ENCODE peak calls at places on chromosomes 13 and 19, in eight cellular contexts. E, Q, H, L, D, C, U and F are unnamed samples.

GRCh38 chr13:40586886-40587285 is 79.6 kb downstream of the FOXO1 start:
- DNase-seq in E (no peak), Q (no peak), H (no peak), L (no peak), D (no peak), C (no peak), U (no peak), F (no peak)

GRCh38 chr13:111006508-111007031 is 91.7 kb upstream of the ANKRD10 start:
- DNase-seq in E (peak), Q (peak), H (peak), L (peak), D (peak), C (peak), U (no peak), F (no peak)

GRCh38 chr19:51098366-51099069 is 9.7 kb downstream of the CTU1 start:
- DNase-seq in E (no peak), Q (peak), H (no peak), L (no peak), D (no peak), C (no peak), U (no peak), F (no peak)

GRCh38 chr13:60509601-60510386 is 112.8 kb downstream of the TDRD3 start:
- DNase-seq in E (no peak), Q (no peak), H (peak), L (no peak), D (no peak), C (no peak), U (no peak), F (no peak)

GRCh38 chr19:36046443-36047050 is 7.5 kb downstream of the THAP8 start:
- DNase-seq in E (no peak), Q (no peak), H (no peak), L (no peak), D (no peak), C (no peak), U (no peak), F (no peak)

GRCh38 chr13:47459512-47459911 is 541.6 kb downstream of the SUCLA2 start:
- DNase-seq in E (no peak), Q (peak), H (peak), L (no peak), D (no peak), C (no peak), U (peak), F (no peak)

GRCh38 chr13:109331898-109332297 is 454.5 kb downstream of the IRS2 start:
- DNase-seq in E (no peak), Q (no peak), H (peak), L (no peak), D (no peak), C (no peak), U (no peak), F (no peak)

GRCh38 chr13:99909836-99910619 is 61.5 kb downstream of the ZIC5 start:
- DNase-seq in E (no peak), Q (peak), H (no peak), L (no peak), D (no peak), C (no peak), U (no peak), F (no peak)

GRCh38 chr13:108922108-108922507 is 292.7 kb downstream of the MYO16 start:
- DNase-seq in E (no peak), Q (no peak), H (no peak), L (no peak), D (no peak), C (no peak), U (no peak), F (no peak)

GRCh38 chr13:20492641-20493040 is 33.0 kb downstream of the CRYL1 start:
- DNase-seq in E (peak), Q (peak), H (peak), L (no peak), D (no peak), C (peak), U (peak), F (no peak)

GRCh38 chr13:19159761-19160420 is 21.7 kb downstream of the TUBA3C start:
- DNase-seq in E (no peak), Q (no peak), H (no peak), L (no peak), D (no peak), C (no peak), U (no peak), F (no peak)

GRCh38 chr13:25699056-25699455 is 327.3 kb downstream of the ATP8A2 start:
- DNase-seq in E (peak), Q (no peak), H (no peak), L (no peak), D (no peak), C (no peak), U (no peak), F (no peak)

GRCh38 chr13:84651288-84651687 is 769.0 kb upstream of the SLITRK1 start:
- DNase-seq in E (no peak), Q (no peak), H (peak), L (no peak), D (no peak), C (no peak), U (no peak), F (no peak)

GRCh38 chr19:19405919-19406877 is 723 bp downstream of the GATAD2A start:
- DNase-seq in E (peak), Q (peak), H (peak), L (no peak), D (peak), C (peak), U (peak), F (no peak)

GRCh38 chr19:15129856-15130580 is 22.8 kb downstream of the SYDE1 start:
- DNase-seq in E (no peak), Q (no peak), H (no peak), L (no peak), D (no peak), C (no peak), U (no peak), F (no peak)

GRCh38 chr19:54646331-54646841 is 16.1 kb downstream of the LILRB1 start:
- DNase-seq in E (no peak), Q (peak), H (no peak), L (no peak), D (no peak), C (no peak), U (no peak), F (no peak)

GRCh38 chr19:45050036-45050435 is 11.2 kb downstream of the CLASRP start:
- DNase-seq in E (no peak), Q (no peak), H (no peak), L (no peak), D (no peak), C (no peak), U (no peak), F (no peak)

GRCh38 chr19:18488403-18488723 is 33.5 kb downstream of the ELL start:
- DNase-seq in E (no peak), Q (no peak), H (no peak), L (no peak), D (no peak), C (no peak), U (no peak), F (no peak)

GRCh38 chr19:15299568-15300409 is 32.5 kb downstream of the BRD4 start:
- DNase-seq in E (no peak), Q (no peak), H (peak), L (no peak), D (no peak), C (no peak), U (no peak), F (no peak)

GRCh38 chr13:39538826-39539555 is 64.0 kb downstream of the LHFPL6 start:
- DNase-seq in E (no peak), Q (no peak), H (peak), L (no peak), D (no peak), C (no peak), U (no peak), F (no peak)

GRCh38 chr13:99614465-99614885 is 113.2 kb downstream of the TM9SF2 start:
- DNase-seq in E (no peak), Q (peak), H (no peak), L (no peak), D (peak), C (no peak), U (peak), F (no peak)

GRCh38 chr13:44652223-44652622 is 76.1 kb upstream of the TSC22D1 start:
- DNase-seq in E (no peak), Q (no peak), H (no peak), L (no peak), D (no peak), C (no peak), U (no peak), F (no peak)

GRCh38 chr13:76836311-76836710 is 49.9 kb downstream of the KCTD12 start:
- DNase-seq in E (no peak), Q (no peak), H (peak), L (no peak), D (no peak), C (no peak), U (no peak), F (no peak)

GRCh38 chr13:21478881-21479808 is 20.0 kb upstream of the ZDHHC20 start:
- DNase-seq in E (peak), Q (peak), H (peak), L (no peak), D (no peak), C (peak), U (peak), F (no peak)

GRCh38 chr13:76677047-76677446 is 209.2 kb downstream of the KCTD12 start:
- DNase-seq in E (no peak), Q (peak), H (peak), L (peak), D (no peak), C (no peak), U (no peak), F (no peak)

GRCh38 chr13:39916330-39916729 is 260.9 kb downstream of the COG6 start:
- DNase-seq in E (no peak), Q (no peak), H (no peak), L (no peak), D (no peak), C (no peak), U (no peak), F (no peak)

GRCh38 chr19:46784262-46785053 is 3.9 kb downstream of the SLC1A5 start:
- DNase-seq in E (peak), Q (peak), H (peak), L (peak), D (peak), C (peak), U (peak), F (peak)

GRCh38 chr19:50829801-50830200 is 3.6 kb downstream of the KLK15 start:
- DNase-seq in E (peak), Q (no peak), H (no peak), L (no peak), D (no peak), C (no peak), U (no peak), F (no peak)

GRCh38 chr19:57803594-57804325 is 11.0 kb downstream of the ZNF552 start:
- DNase-seq in E (peak), Q (no peak), H (peak), L (no peak), D (no peak), C (no peak), U (no peak), F (no peak)

GRCh38 chr13:73059460-73060250 is 850 bp downstream of the KLF5 start:
- DNase-seq in E (peak), Q (peak), H (peak), L (no peak), D (no peak), C (peak), U (peak), F (peak)

GRCh38 chr13:35157143-35157755 is 215.2 kb downstream of the NBEA start:
- DNase-seq in E (peak), Q (peak), H (peak), L (no peak), D (no peak), C (peak), U (peak), F (no peak)

GRCh38 chr13:26015276-26015934 is 36.4 kb downstream of the SHISA2 start:
- DNase-seq in E (no peak), Q (no peak), H (no peak), L (no peak), D (no peak), C (no peak), U (no peak), F (no peak)

GRCh38 chr13:25885418-25885817 is 166.4 kb downstream of the SHISA2 start:
- DNase-seq in E (no peak), Q (no peak), H (no peak), L (no peak), D (no peak), C (no peak), U (no peak), F (no peak)

GRCh38 chr13:32802159-32802558 is 214.1 kb upstream of the KL start:
- DNase-seq in E (no peak), Q (no peak), H (no peak), L (no peak), D (no peak), C (no peak), U (no peak), F (no peak)

GRCh38 chr19:4639531-4640246 is 373 bp downstream of the TNFAIP8L1 start:
- DNase-seq in E (peak), Q (no peak), H (no peak), L (no peak), D (no peak), C (no peak), U (no peak), F (no peak)

GRCh38 chr19:33158365-33158764 is 26.5 kb downstream of the WDR88 start:
- DNase-seq in E (no peak), Q (no peak), H (no peak), L (no peak), D (no peak), C (no peak), U (no peak), F (no peak)

GRCh38 chr13:32330438-32330837 is 15.1 kb downstream of the BRCA2 start:
- DNase-seq in E (no peak), Q (no peak), H (peak), L (no peak), D (no peak), C (no peak), U (no peak), F (no peak)

GRCh38 chr13:98892077-98892476 is 85.8 kb downstream of the DOCK9 start:
- DNase-seq in E (no peak), Q (no peak), H (no peak), L (no peak), D (no peak), C (no peak), U (no peak), F (no peak)

GRCh38 chr13:98299243-98299953 is 122.3 kb upstream of the RNF113B start:
- DNase-seq in E (no peak), Q (no peak), H (peak), L (no peak), D (no peak), C (no peak), U (no peak), F (no peak)

GRCh38 chr13:94415484-94415883 is 64.0 kb downstream of the DCT start:
- DNase-seq in E (no peak), Q (no peak), H (no peak), L (no peak), D (no peak), C (no peak), U (no peak), F (no peak)

GRCh38 chr19:56309511-56310185 is 5.0 kb downstream of the ZSCAN5A start:
- DNase-seq in E (peak), Q (peak), H (peak), L (no peak), D (peak), C (peak), U (peak), F (peak)
- TF ChIP-seq POLR2A in E (no peak), Q (no peak), H (no peak), L (no peak), D (no peak), C (no peak), U (no peak), F (no peak)

GRCh38 chr13:34011552-34012085 is 193.7 kb downstream of the RFC3 start:
- DNase-seq in E (no peak), Q (no peak), H (no peak), L (no peak), D (no peak), C (no peak), U (no peak), F (no peak)
- TF ChIP-seq POLR2A in E (no peak), Q (no peak), H (no peak), L (no peak), D (no peak), C (no peak), U (no peak), F (no peak)

GRCh38 chr19:9818175-9818733 is 625 bp downstream of the FBXL12 start:
- DNase-seq in E (no peak), Q (no peak), H (no peak), L (no peak), D (no peak), C (no peak), U (no peak), F (no peak)

GRCh38 chr19:9818734-9819589 is at the start of gene FBXL12:
- DNase-seq in E (peak), Q (peak), H (peak), L (peak), D (peak), C (peak), U (peak), F (peak)

GRCh38 chr19:9823816-9824215 is 3.9 kb upstream of the UBL5 start:
- DNase-seq in E (no peak), Q (no peak), H (no peak), L (no peak), D (no peak), C (no peak), U (no peak), F (no peak)

DNA sequence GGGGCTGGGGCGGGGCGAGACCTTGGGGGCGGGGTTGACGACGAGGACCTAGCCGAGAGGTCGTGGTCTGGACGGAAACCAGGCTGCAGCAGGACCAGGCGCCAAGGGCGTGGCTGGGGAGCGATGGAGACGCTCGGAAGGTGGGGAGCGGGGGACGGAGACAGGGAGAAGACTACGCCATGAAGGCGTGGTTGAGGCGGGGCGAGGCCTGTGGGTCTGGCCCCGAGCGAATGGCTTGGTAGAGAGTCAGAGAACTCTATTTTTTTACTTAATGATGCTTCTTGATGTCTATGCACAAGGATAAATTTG is 665 bp upstream of the FBXL12 start:
- DNase-seq in E (no peak), Q (no peak), H (no peak), L (no peak), D (no peak), C (peak), U (no peak), F (no peak)
- TF ChIP-seq POLR2A in E (no peak), Q (no peak), H (no peak), L (no peak), D (peak), C (no peak), U (peak), F (no peak)

GRCh38 chr19:1245468-1245867 is 2.9 kb upstream of the MIDN start:
- DNase-seq in E (no peak), Q (no peak), H (no peak), L (no peak), D (no peak), C (no peak), U (no peak), F (no peak)
- TF ChIP-seq POLR2A in E (no peak), Q (no peak), H (no peak), L (no peak), D (no peak), C (no peak), U (no peak), F (no peak)